ENCODE peak calls at places on chromosomes 16 and 17, in ten cellular contexts. N is tibial nerve, T is thoracic aorta, V is adrenal gland, W is right cardiac atrium, Z is tibial artery, A is heart left ventricle, U is endothelial cell of umbilical vein, H is HCT116, P is PC-3. C is an unnamed sample.

GRCh38 chr17:79301469-79301868 is 226.8 kb downstream of the ENGASE start:
- DNase-seq in N (no peak), T (no peak), V (no peak), W (no peak), Z (no peak), A (no peak), U (no peak), H (no peak), P (no peak), C (no peak)

GRCh38 chr17:6610011-6610410 is 30.5 kb downstream of the KIAA0753 start:
- DNase-seq in N (no peak), T (no peak), V (no peak), W (no peak), Z (no peak), A (no peak), U (no peak), H (no peak), P (no peak), C (no peak)

GRCh38 chr16:53561101-53561888 is 58.3 kb upstream of the AKTIP start:
- DNase-seq in N (no peak), T (no peak), V (no peak), W (no peak), Z (no peak), A (no peak), U (no peak), H (no peak), P (no peak), C (no peak)

GRCh38 chr17:40034426-40035161 is 19.4 kb downstream of the CSF3 start:
- DNase-seq in N (no peak), T (no peak), V (no peak), W (no peak), Z (no peak), A (peak; percentile 2), U (no peak), H (no peak), P (no peak), C (no peak)

GRCh38 chr16:22322741-22323140 is 25.5 kb downstream of the POLR3E start:
- DNase-seq in N (no peak), T (no peak), V (no peak), W (peak; percentile 46), Z (no peak), A (no peak), U (no peak), H (no peak), P (no peak), C (no peak)

GRCh38 chr17:29358421-29358820 is 31.7 kb upstream of the TAOK1 start:
- DNase-seq in N (no peak), T (no peak), V (no peak), W (no peak), Z (no peak), A (no peak), U (no peak), H (no peak), P (no peak), C (no peak)

GRCh38 chr17:43852571-43852970 is 5.6 kb downstream of the CD300LG start:
- DNase-seq in N (no peak), T (no peak), V (no peak), W (no peak), Z (no peak), A (no peak), U (no peak), H (no peak), P (no peak), C (no peak)

GRCh38 chr16:78211951-78212350 is 112.5 kb downstream of the WWOX start:
- DNase-seq in N (no peak), T (no peak), V (no peak), W (no peak), Z (no peak), A (no peak), U (no peak), H (peak; percentile 12), P (peak; percentile 85), C (no peak)

GRCh38 chr17:63600569-63601438 is at the start of gene TACO1:
- DNase-seq in N (peak; percentile 48), T (peak; percentile 47), V (peak; percentile 75), W (peak; percentile 92), Z (peak; percentile 72), A (peak; percentile 85), U (peak; percentile 77), H (peak; percentile 79), P (peak; percentile 92), C (peak; percentile 88)

GRCh38 chr16:47258874-47259461 is 115.2 kb upstream of the NETO2 start:
- DNase-seq in N (no peak), T (no peak), V (no peak), W (no peak), Z (no peak), A (no peak), U (peak; percentile 33), H (peak; percentile 18), P (peak; percentile 46), C (peak; percentile 10)

GRCh38 chr16:27314161-27314723 is 468 bp downstream of the IL4R start:
- DNase-seq in N (no peak), T (peak; percentile 76), V (peak; percentile 54), W (peak; percentile 81), Z (peak; percentile 69), A (peak; percentile 65), U (peak; percentile 91), H (peak; percentile 42), P (peak; percentile 78), C (peak; percentile 75)

GRCh38 chr16:27315333-27316037 is 1.7 kb downstream of the IL4R start:
- DNase-seq in N (no peak), T (peak; percentile 67), V (peak; percentile 29), W (peak; percentile 78), Z (peak; percentile 84), A (peak; percentile 47), U (peak; percentile 89), H (peak; percentile 43), P (peak; percentile 91), C (peak; percentile 27)

GRCh38 chr16:27313422-27314160 is at the start of gene IL4R:
- DNase-seq in N (peak; percentile 33), T (peak; percentile 56), V (no peak), W (peak; percentile 94), Z (peak; percentile 76), A (peak; percentile 85), U (peak; percentile 59), H (peak; percentile 22), P (peak; percentile 48), C (peak; percentile 66)

GRCh38 chr16:27316038-27316680 is 2.4 kb downstream of the IL4R start:
- DNase-seq in N (no peak), T (no peak), V (no peak), W (no peak), Z (no peak), A (no peak), U (no peak), H (no peak), P (no peak), C (no peak)

DNA sequence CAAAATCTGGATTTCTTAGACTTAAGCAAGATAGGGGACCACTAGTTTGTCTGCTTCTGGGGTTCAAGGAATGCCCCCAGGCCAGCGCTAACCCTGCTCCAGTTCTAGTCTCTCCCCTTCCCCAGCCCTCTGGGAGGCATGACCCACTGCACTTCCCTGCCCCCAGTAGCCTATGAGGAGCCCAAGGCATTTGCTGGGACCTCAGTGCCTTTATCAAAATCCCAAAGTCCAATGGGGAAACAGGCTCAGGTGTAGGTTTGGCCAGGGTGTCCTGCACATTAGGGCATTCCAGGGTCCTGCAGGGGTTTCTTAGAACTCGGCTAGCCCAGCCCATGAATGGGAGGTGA is 1.2 kb downstream of the IL4R start:
- DNase-seq in N (no peak), T (no peak), V (no peak), W (no peak), Z (no peak), A (no peak), U (no peak), H (no peak), P (no peak), C (no peak)
- H3K4me3 ChIP-seq in N (peak overlapping the region; percentile 88), T (peak overlapping the region; percentile 81), V (peak overlapping the region; percentile 68), W (peak overlapping the region; percentile 87), Z (peak overlapping the region; percentile 96), A (peak overlapping the region; percentile 97), U (peak overlapping the region; percentile 78), H (peak overlapping the region; percentile 95), P (peak overlapping the region; percentile 93), C (peak overlapping the region; percentile 64)

DNA sequence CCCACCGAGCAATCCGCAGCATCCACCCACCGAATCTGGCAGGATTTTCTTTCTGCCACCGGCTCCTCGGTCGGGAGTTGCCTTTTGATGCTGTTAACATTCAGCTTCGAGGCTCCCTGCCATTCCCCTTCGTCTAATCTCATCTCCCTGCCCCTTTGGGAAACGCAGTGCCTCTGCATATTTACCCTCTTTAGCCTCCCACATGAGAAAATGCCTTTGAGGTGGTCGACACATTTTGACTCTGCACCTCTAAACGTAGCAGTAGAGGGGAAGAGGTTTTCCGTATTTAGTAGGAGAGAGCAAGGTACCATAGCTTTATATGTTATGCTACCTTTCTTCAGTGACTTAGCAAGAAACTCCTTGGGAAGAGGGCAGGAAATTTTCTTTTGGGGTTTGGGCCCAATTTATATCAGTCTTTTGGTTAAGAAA is 1.2 kb downstream of the PAFAH1B1 start:
- DNase-seq in N (no peak), T (no peak), V (no peak), W (no peak), Z (no peak), A (no peak), U (no peak), H (no peak), P (no peak), C (peak; percentile 53)
- H3K4me1 ChIP-seq in N (no peaks in the 10 kb centered on the region), T (peaks cover 40% of the 10 kb centered on the region), V (peaks cover 12% of the 10 kb centered on the region), W (no peaks in the 10 kb centered on the region), Z (no peaks in the 10 kb centered on the region), A (peaks cover 4% of the 10 kb centered on the region), U (peaks cover 25% of the 10 kb centered on the region), H (peaks cover 23% of the 10 kb centered on the region), P (peaks cover 28% of the 10 kb centered on the region), C (peaks cover 46% of the 10 kb centered on the region)

GRCh38 chr17:59001158-59001814 is 105.4 kb downstream of the TRIM37 start:
- DNase-seq in N (no peak), T (no peak), V (peak; percentile 64), W (peak; percentile 61), Z (peak; percentile 40), A (peak; percentile 32), U (peak; percentile 71), H (no peak), P (peak; percentile 33), C (peak; percentile 76)

GRCh38 chr17:59003860-59004259 is 102.8 kb downstream of the TRIM37 start:
- DNase-seq in N (no peak), T (no peak), V (no peak), W (no peak), Z (no peak), A (no peak), U (no peak), H (no peak), P (no peak), C (no peak)

GRCh38 chr17:59002126-59002525 is 104.6 kb downstream of the TRIM37 start:
- DNase-seq in N (no peak), T (no peak), V (no peak), W (no peak), Z (no peak), A (no peak), U (peak; percentile 20), H (no peak), P (no peak), C (no peak)

GRCh38 chr17:59002848-59003247 is 103.8 kb downstream of the TRIM37 start:
- DNase-seq in N (no peak), T (no peak), V (no peak), W (no peak), Z (no peak), A (no peak), U (no peak), H (no peak), P (no peak), C (peak; percentile 22)

GRCh38 chr17:59004338-59005111 is 102.2 kb downstream of the TRIM37 start:
- DNase-seq in N (peak; percentile 66), T (peak; percentile 10), V (peak; percentile 74), W (peak; percentile 53), Z (peak; percentile 63), A (peak; percentile 45), U (peak; percentile 74), H (peak; percentile 59), P (peak; percentile 82), C (peak; percentile 82)
- H3K4me3 ChIP-seq in N (no peak overlapping the region), T (no peak overlapping the region), V (no peak overlapping the region), W (no peak overlapping the region), Z (no peak overlapping the region), A (no peak overlapping the region), U (no peak overlapping the region), H (no peak overlapping the region), P (no peak overlapping the region), C (no peak overlapping the region)

GRCh38 chr16:86193528-86194193 is 294.7 kb downstream of the IRF8 start:
- DNase-seq in N (no peak), T (no peak), V (no peak), W (no peak), Z (no peak), A (no peak), U (no peak), H (no peak), P (no peak), C (no peak)
- H3K4me1 ChIP-seq in N (no peaks in the 10 kb centered on the region), T (no peaks in the 10 kb centered on the region), V (no peaks in the 10 kb centered on the region), W (no peaks in the 10 kb centered on the region), Z (no peaks in the 10 kb centered on the region), A (no peaks in the 10 kb centered on the region), U (no peaks in the 10 kb centered on the region), H (no peaks in the 10 kb centered on the region), P (no peaks in the 10 kb centered on the region), C (no peaks in the 10 kb centered on the region)

C was measured in adipocyte.